ENCODE peak calls at places on chromosome 19, in four cellular contexts. R, Q, D and B are unnamed samples.

GRCh38 chr19:56294557-56294956 is 20.1 kb downstream of the ZSCAN5A start:
- DNase-seq in Q (no peak), R (no peak), D (no peak), B (no peak)

GRCh38 chr19:46772170-46773017 is 16.0 kb downstream of the SLC1A5 start:
- DNase-seq in Q (no peak), D (no peak), R (no peak), B (no peak)

GRCh38 chr19:42471554-42472249 is 29.0 kb upstream of the CXCL17 start:
- DNase-seq in Q (no peak), D (no peak), R (no peak), B (no peak)

GRCh38 chr19:50203281-50204080 is at the start of gene MYH14:
- DNase-seq in D (no peak), R (no peak), Q (peak), B (no peak)

GRCh38 chr19:39971380-39971841 is 446 bp downstream of the PSMC4 start:
- DNase-seq in R (no peak), D (no peak), Q (no peak), B (no peak)

GRCh38 chr19:12800873-12801465 is 631 bp downstream of the PRDX2 start:
- DNase-seq in R (no peak), Q (no peak), D (no peak), B (no peak)

GRCh38 chr19:9914315-9915207 is 21.8 kb downstream of the OLFM2 start:
- DNase-seq in R (peak), D (peak), Q (peak), B (peak)

GRCh38 chr19:54727562-54727961 is 3.3 kb downstream of the KIR3DL3 start:
- DNase-seq in Q (no peak), R (no peak), D (no peak), B (no peak)

GRCh38 chr19:7145494-7145893 is 76.0 kb downstream of the ZNF557 start:
- DNase-seq in R (no peak), D (no peak), Q (no peak), B (no peak)

GRCh38 chr19:58021541-58022282 is 12.1 kb upstream of the ZSCAN1 start:
- DNase-seq in R (no peak), Q (peak), D (no peak), B (no peak)

GRCh38 chr19:1811942-1812425 is at the start of gene ATP8B3:
- DNase-seq in D (peak), R (no peak), Q (no peak), B (no peak)

GRCh38 chr19:44055870-44056269 is 4.0 kb downstream of the ZNF223 start:
- DNase-seq in Q (no peak), R (no peak), D (no peak), B (no peak)

GRCh38 chr19:623974-624373 is 9.4 kb downstream of the POLRMT start:
- DNase-seq in Q (no peak), D (no peak), R (peak), B (no peak)

GRCh38 chr19:45498411-45499195 is at the start of gene PPM1N:
- DNase-seq in R (no peak), Q (no peak), D (no peak), B (no peak)

GRCh38 chr19:1745589-1746031 is 7.7 kb upstream of the ONECUT3 start:
- DNase-seq in R (no peak), D (no peak), Q (no peak), B (no peak)

GRCh38 chr19:30799854-30800755 is 427.9 kb downstream of the ZNF536 start:
- DNase-seq in R (no peak), Q (peak), D (no peak), B (no peak)

GRCh38 chr19:15091918-15092753 is 10.1 kb downstream of the OR1I1 start:
- DNase-seq in Q (no peak), R (peak), D (peak), B (no peak)

GRCh38 chr19:15249912-15250634 is 17.8 kb upstream of the EPHX3 start:
- DNase-seq in D (no peak), R (peak), Q (no peak), B (no peak)

GRCh38 chr19:28289294-28290063 is 923.5 kb downstream of the UQCRFS1 start:
- DNase-seq in D (no peak), R (no peak), Q (peak), B (no peak)

GRCh38 chr19:39737351-39737750 is 478 bp downstream of the CLC start:
- DNase-seq in R (no peak), Q (no peak), D (no peak), B (no peak)

GRCh38 chr19:1280588-1281269 is 4.9 kb upstream of the EFNA2 start:
- DNase-seq in R (no peak), D (no peak), Q (no peak), B (no peak)

GRCh38 chr19:11324079-11324661 is 15.3 kb downstream of the RAB3D start:
- DNase-seq in Q (peak), R (peak), D (no peak), B (peak)

GRCh38 chr19:19134687-19135158 is 3.6 kb downstream of the TMEM161A start:
- DNase-seq in Q (no peak), D (no peak), R (no peak), B (no peak)

GRCh38 chr19:10086904-10087256 is 763 bp downstream of the SHFL start:
- DNase-seq in R (no peak), D (no peak), Q (no peak), B (no peak)

GRCh38 chr19:9406798-9407352 is 28.5 kb downstream of the ZNF266 start:
- DNase-seq in R (peak), D (peak), Q (no peak), B (no peak)

GRCh38 chr19:21141787-21142464 is at the start of gene ZNF431:
- DNase-seq in R (peak), D (peak), Q (peak), B (peak)

GRCh38 chr19:45515081-45515624 is 7.9 kb downstream of the VASP start:
- DNase-seq in D (no peak), Q (no peak), R (no peak), B (no peak)

GRCh38 chr19:58558066-58558622 is at the start of gene UBE2M:
- DNase-seq in Q (no peak), R (no peak), D (no peak), B (no peak)

GRCh38 chr19:4069331-4069959 is 2.7 kb upstream of the ZBTB7A start:
- DNase-seq in Q (no peak), D (no peak), R (no peak), B (no peak)

GRCh38 chr19:53908106-53908932 is 759 bp upstream of the CACNG7 start:
- DNase-seq in R (no peak), Q (peak), D (no peak), B (no peak)

GRCh38 chr19:6216996-6217751 is 62.6 kb downstream of the MLLT1 start:
- DNase-seq in R (no peak), D (no peak), Q (no peak), B (no peak)

GRCh38 chr19:6580313-6580712 is 10.6 kb downstream of the CD70 start:
- DNase-seq in Q (no peak), D (no peak), R (no peak), B (peak)

GRCh38 chr19:45870798-45871197 is 6.7 kb downstream of the FOXA3 start:
- DNase-seq in D (no peak), R (no peak), Q (no peak), B (no peak)

GRCh38 chr19:5957132-5957531 is 20.8 kb downstream of the RANBP3 start:
- DNase-seq in D (no peak), Q (no peak), R (no peak), B (no peak)

GRCh38 chr19:50556236-50557008 is 11.8 kb downstream of the LRRC4B start:
- DNase-seq in R (peak), Q (peak), D (peak), B (peak)